ENCODE peak calls at places on chromosomes 6 and 20, in five cellular contexts. Q, M, X, S and E are unnamed samples.

GRCh38 chr6:88574666-88575065 is 388.8 kb downstream of the RNGTT start:
- DNase-seq in Q (no peak), M (no peak), X (no peak), S (no peak), E (no peak)

GRCh38 chr20:48052492-48052870 is 267.2 kb upstream of the SULF2 start:
- DNase-seq in Q (no peak), M (no peak), X (peak; percentile 38), S (no peak), E (no peak)

GRCh38 chr6:41697902-41698349 is 37.5 kb downstream of the TFEB start:
- DNase-seq in Q (no peak), M (no peak), X (peak; percentile 58), S (no peak), E (no peak)

GRCh38 chr6:152206072-152206818 is 398.8 kb downstream of the ESR1 start:
- DNase-seq in Q (no peak), M (peak; percentile 13), X (no peak), S (peak; percentile 52), E (peak; percentile 9)

GRCh38 chr6:33116881-33117711 is 41.3 kb downstream of the HLA-DPB1 start:
- DNase-seq in Q (no peak), M (peak; percentile 44), X (no peak), S (no peak), E (no peak)

GRCh38 chr20:64232794-64233193 is 22.8 kb upstream of the PCMTD2 start:
- DNase-seq in Q (no peak), M (no peak), X (no peak), S (peak; percentile 52), E (no peak)

GRCh38 chr20:15902493-15902892 is 670.8 kb downstream of the KIF16B start:
- DNase-seq in Q (no peak), M (no peak), X (no peak), S (no peak), E (no peak)

GRCh38 chr6:32393660-32394420 is 13.1 kb downstream of the BTNL2 start:
- DNase-seq in Q (no peak), M (no peak), X (no peak), S (no peak), E (no peak)

GRCh38 chr6:85675030-85675819 is 32.5 kb upstream of the SYNCRIP start:
- DNase-seq in Q (no peak), M (no peak), X (peak; percentile 73), S (no peak), E (no peak)

GRCh38 chr6:164114656-164115055 is 700.1 kb downstream of the QKI start:
- DNase-seq in Q (no peak), M (no peak), X (no peak), S (no peak), E (no peak)

GRCh38 chr6:13604135-13604534 is 11.0 kb upstream of the NOL7 start:
- DNase-seq in Q (no peak), M (no peak), X (no peak), S (no peak), E (no peak)

GRCh38 chr20:37681384-37681977 is 12.3 kb upstream of the CTNNBL1 start:
- DNase-seq in Q (no peak), M (peak; percentile 65), X (no peak), S (no peak), E (no peak)

GRCh38 chr20:63206878-63207277 is 9.1 kb downstream of the YTHDF1 start:
- DNase-seq in Q (no peak), M (no peak), X (peak; percentile 41), S (no peak), E (no peak)

GRCh38 chr6:95670011-95670463 is 92.7 kb downstream of the MANEA start:
- DNase-seq in Q (no peak), M (no peak), X (no peak), S (peak; percentile 46), E (no peak)

GRCh38 chr6:5541751-5542432 is 280.6 kb downstream of the FARS2 start:
- DNase-seq in Q (no peak), M (no peak), X (no peak), S (no peak), E (no peak)

GRCh38 chr6:137715589-137716045 is 151.4 kb upstream of the TNFAIP3 start:
- DNase-seq in Q (no peak), M (no peak), X (no peak), S (no peak), E (no peak)

GRCh38 chr6:169320013-169320412 is 66.4 kb upstream of the THBS2 start:
- DNase-seq in Q (no peak), M (no peak), X (peak; percentile 37), S (no peak), E (no peak)

GRCh38 chr6:53544500-53545308 is at the start of gene GCLC:
- DNase-seq in Q (peak; percentile 94), M (peak; percentile 96), X (peak; percentile 93), S (peak; percentile 96), E (peak; percentile 75)

GRCh38 chr6:167547751-167548150 is 222.9 kb downstream of the TTLL2 start:
- DNase-seq in Q (no peak), M (no peak), X (peak; percentile 35), S (no peak), E (no peak)

GRCh38 chr6:134342211-134342610 is 24.3 kb upstream of the SGK1 start:
- DNase-seq in Q (no peak), M (no peak), X (no peak), S (no peak), E (no peak)

GRCh38 chr6:37580164-37580955 is 80.7 kb upstream of the CCDC167 start:
- DNase-seq in Q (no peak), M (no peak), X (no peak), S (no peak), E (no peak)

GRCh38 chr6:11161031-11161966 is 49.8 kb upstream of the ERVFRD-1 start:
- DNase-seq in Q (no peak), M (no peak), X (peak; percentile 62), S (no peak), E (no peak)

GRCh38 chr6:45677381-45677992 is 299.8 kb upstream of the SUPT3H start:
- DNase-seq in Q (peak; percentile 80), M (no peak), X (peak; percentile 64), S (no peak), E (peak; percentile 31)

GRCh38 chr20:1390552-1391403 is 2.1 kb downstream of the FKBP1A start:
- DNase-seq in Q (no peak), M (no peak), X (no peak), S (no peak), E (no peak)
- H3K4me1 ChIP-seq in Q (no peaks in the 10 kb centered on the region), M (peaks cover 14% of the 10 kb centered on the region), X (peaks cover 29% of the 10 kb centered on the region), S (peaks cover 6% of the 10 kb centered on the region), E (peaks cover 69% of the 10 kb centered on the region)

DNA sequence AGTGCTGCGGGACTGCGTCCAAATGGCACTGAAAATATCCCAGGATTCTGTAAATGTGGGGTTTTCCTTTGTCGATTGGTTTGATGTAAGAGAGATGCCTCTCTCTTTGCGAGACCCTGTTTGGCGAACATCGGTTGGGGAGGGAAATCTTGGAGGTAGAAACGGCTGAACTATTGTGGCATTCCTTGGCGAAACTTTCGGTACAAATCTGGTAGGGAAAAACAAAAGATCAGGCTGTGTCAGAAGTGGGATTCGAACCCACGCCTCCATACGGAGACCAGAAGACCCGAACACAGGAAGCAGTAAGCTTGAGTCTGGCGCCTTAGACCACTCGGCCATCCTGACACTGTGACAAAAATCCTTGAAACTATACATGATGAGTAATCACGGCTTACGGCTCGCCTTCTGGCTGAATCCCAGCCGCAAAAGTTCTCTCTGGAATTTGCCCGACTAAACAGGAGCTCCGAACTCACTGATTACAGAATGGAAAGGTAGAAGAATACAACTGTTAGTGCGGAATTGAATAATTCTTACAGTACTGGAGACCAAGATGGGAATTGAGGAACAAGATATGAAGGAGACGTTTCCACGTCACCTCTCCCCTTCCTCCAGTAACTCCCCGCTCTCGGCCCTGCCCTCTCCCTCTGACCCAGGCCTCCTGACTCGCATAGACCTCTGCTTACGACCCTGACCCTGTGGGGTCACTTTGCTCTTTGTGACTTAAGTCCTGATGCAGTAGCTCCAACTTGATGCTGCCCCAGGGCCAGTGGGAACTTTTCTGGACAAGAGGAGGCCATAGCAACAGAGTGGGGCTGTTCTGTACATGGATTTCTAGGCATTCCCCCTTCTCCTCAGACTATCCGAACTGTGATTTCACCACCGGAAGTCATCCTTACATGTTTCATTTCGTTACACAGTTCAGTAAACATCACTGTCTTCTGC is 132.8 kb upstream of the ZNF184 start:
- DNase-seq in Q (no peak), M (peak; percentile 62), X (peak; percentile 65), S (no peak), E (no peak)
- TF ChIP-seq CTCF in Q (no peak), M (no peak), X (no peak), S (no peak), E (no peak)

GRCh38 chr20:4766631-4767030 is 44.9 kb downstream of the PRND start:
- DNase-seq in Q (peak; percentile 49), M (no peak), X (no peak), S (no peak), E (no peak)
- H3K27ac ChIP-seq in Q (no peak overlapping the region), M (no peak overlapping the region), X (no peak overlapping the region), S (no peak overlapping the region), E (no peak overlapping the region)

DNA sequence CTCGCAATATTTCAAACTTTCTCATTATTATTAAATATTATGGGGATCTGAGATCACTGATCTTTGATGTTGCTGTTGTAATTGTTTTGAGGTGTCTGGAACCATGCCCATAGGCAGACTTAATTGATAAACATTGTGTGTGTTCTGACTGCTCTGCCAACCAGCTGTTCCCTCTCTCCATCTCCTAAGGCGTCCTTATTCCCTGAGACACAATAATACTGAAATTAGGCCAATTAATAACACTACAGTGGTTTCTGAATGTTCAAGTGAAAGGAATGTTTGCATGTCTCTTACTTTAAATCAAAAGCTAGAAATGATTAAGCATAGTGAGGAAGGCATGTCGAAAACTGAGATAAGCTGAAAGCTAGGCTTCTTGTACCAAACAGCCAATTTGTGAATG is 7.6 kb downstream of the MAPK14 start:
- DNase-seq in Q (no peak), M (no peak), X (peak; percentile 23), S (no peak), E (no peak)
- H3K4me1 ChIP-seq in Q (no peaks in the 10 kb centered on the region), M (peaks cover 22% of the 10 kb centered on the region), X (peaks cover 2% of the 10 kb centered on the region), S (no peaks in the 10 kb centered on the region), E (peaks cover 61% of the 10 kb centered on the region)

DNA sequence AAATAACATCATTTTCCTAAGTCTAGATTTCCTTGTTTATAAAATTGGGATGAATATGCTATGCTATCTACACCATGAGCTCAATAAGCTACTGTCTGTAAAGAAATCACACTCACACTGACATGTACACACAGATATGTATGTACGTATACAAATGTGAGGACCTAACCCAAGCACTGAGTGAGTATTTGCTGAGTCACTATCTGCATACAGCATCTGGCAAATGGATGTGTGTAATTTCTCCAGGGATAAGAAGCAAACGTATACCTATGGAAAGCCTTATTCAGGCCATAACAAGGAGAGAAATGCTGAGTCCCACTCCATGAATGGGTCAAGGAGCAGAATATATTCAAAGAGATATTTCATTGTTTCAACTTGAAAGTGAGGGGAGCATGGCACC is 153.9 kb downstream of the LPA start:
- DNase-seq in Q (no peak), M (no peak), X (peak; percentile 77), S (no peak), E (no peak)
- TF ChIP-seq CTCF in Q (no peak), M (no peak), X (no peak), S (no peak), E (no peak)

GRCh38 chr20:53800883-53801604 is 207.4 kb upstream of the ZNF217 start:
- DNase-seq in Q (no peak), M (peak; percentile 69), X (no peak), S (no peak), E (no peak)
- H3K27ac ChIP-seq in Q (no peak overlapping the region), M (no peak overlapping the region), X (no peak overlapping the region), S (no peak overlapping the region), E (no peak overlapping the region)